ENCODE peak calls at places on chromosomes 16 and 17, in ten cellular contexts. L is Caco-2, O is PC-9, G is cardiac muscle cell, I is A549, E is uterus, M is heart left ventricle, C is OCI-LY7, A is thoracic aorta, R is Peyer's patch. N is an unnamed sample.
A peak's percentile ranks its signal among the peaks of the same experiment; 100 is the strongest.

GRCh38 chr17:27155866-27156265 is 138.0 kb upstream of the WSB1 start:
- DNase-seq in L (no peak), O (no peak), G (no peak), I (no peak), E (no peak), M (no peak), C (no peak), A (no peak), R (peak; percentile 28), N (no peak)

GRCh38 chr17:80220709-80221215 is 535 bp downstream of the SLC26A11 start:
- DNase-seq in L (peak; percentile 34), O (no peak), G (peak; percentile 32), I (peak; percentile 46), E (peak; percentile 40), M (no peak), C (no peak), A (no peak), R (no peak), N (no peak)

GRCh38 chr16:27770271-27771196 is 220.6 kb downstream of the KATNIP start:
- DNase-seq in L (no peak), O (no peak), G (no peak), I (no peak), E (no peak), M (no peak), C (no peak), A (no peak), R (peak; percentile 34), N (no peak)

GRCh38 chr16:24969071-24969470 is 46.1 kb downstream of the ARHGAP17 start:
- DNase-seq in L (no peak), O (no peak), G (no peak), I (no peak), E (no peak), M (no peak), C (no peak), A (no peak), R (no peak), N (no peak)

GRCh38 chr16:1773703-1774455 is 945 bp upstream of the MRPS34 start:
- DNase-seq in L (no peak), O (peak; percentile 66), G (no peak), I (no peak), E (no peak), M (no peak), C (peak; percentile 50), A (no peak), R (no peak), N (no peak)

GRCh38 chr17:61813211-61813610 is 50.1 kb downstream of the BRIP1 start:
- DNase-seq in L (no peak), O (no peak), G (no peak), I (no peak), E (no peak), M (no peak), C (no peak), A (no peak), R (no peak), N (no peak)

GRCh38 chr16:65372171-65372570 is 250.3 kb upstream of the CDH11 start:
- DNase-seq in L (no peak), O (no peak), G (no peak), I (no peak), E (no peak), M (no peak), C (no peak), A (no peak), R (no peak), N (no peak)

GRCh38 chr17:77526728-77527355 is 386.1 kb downstream of the SEC14L1 start:
- DNase-seq in L (no peak), O (no peak), G (no peak), I (no peak), E (no peak), M (no peak), C (no peak), A (no peak), R (no peak), N (no peak)

GRCh38 chr17:32356378-32356743 is 6.4 kb downstream of the ZNF207 start:
- DNase-seq in L (no peak), O (no peak), G (no peak), I (no peak), E (no peak), M (no peak), C (no peak), A (no peak), R (no peak), N (no peak)

GRCh38 chr17:32355649-32356377 is 5.9 kb downstream of the ZNF207 start:
- DNase-seq in L (no peak), O (no peak), G (peak; percentile 29), I (no peak), E (no peak), M (no peak), C (no peak), A (no peak), R (no peak), N (no peak)

GRCh38 chr17:32361270-32361669 is 11.3 kb downstream of the ZNF207 start:
- DNase-seq in L (no peak), O (no peak), G (no peak), I (no peak), E (no peak), M (no peak), C (no peak), A (no peak), R (no peak), N (no peak)

GRCh38 chr17:32356750-32357149 is 6.8 kb downstream of the ZNF207 start:
- DNase-seq in L (no peak), O (peak; percentile 42), G (no peak), I (no peak), E (no peak), M (no peak), C (no peak), A (no peak), R (no peak), N (no peak)

GRCh38 chr17:32357615-32358014 is 7.7 kb downstream of the ZNF207 start:
- DNase-seq in L (no peak), O (no peak), G (no peak), I (no peak), E (no peak), M (no peak), C (no peak), A (no peak), R (no peak), N (no peak)
- H3K4me1 ChIP-seq in L (peaks cover 21% of the 10 kb centered on the region), O (peaks cover 36% of the 10 kb centered on the region), G (peaks cover 16% of the 10 kb centered on the region), I (peaks cover 48% of the 10 kb centered on the region), E (peaks cover 16% of the 10 kb centered on the region), M (peaks cover 7% of the 10 kb centered on the region), C (peaks cover 25% of the 10 kb centered on the region), A (peaks cover 45% of the 10 kb centered on the region), R (peaks cover 21% of the 10 kb centered on the region), N (peaks cover 56% of the 10 kb centered on the region)

DNA sequence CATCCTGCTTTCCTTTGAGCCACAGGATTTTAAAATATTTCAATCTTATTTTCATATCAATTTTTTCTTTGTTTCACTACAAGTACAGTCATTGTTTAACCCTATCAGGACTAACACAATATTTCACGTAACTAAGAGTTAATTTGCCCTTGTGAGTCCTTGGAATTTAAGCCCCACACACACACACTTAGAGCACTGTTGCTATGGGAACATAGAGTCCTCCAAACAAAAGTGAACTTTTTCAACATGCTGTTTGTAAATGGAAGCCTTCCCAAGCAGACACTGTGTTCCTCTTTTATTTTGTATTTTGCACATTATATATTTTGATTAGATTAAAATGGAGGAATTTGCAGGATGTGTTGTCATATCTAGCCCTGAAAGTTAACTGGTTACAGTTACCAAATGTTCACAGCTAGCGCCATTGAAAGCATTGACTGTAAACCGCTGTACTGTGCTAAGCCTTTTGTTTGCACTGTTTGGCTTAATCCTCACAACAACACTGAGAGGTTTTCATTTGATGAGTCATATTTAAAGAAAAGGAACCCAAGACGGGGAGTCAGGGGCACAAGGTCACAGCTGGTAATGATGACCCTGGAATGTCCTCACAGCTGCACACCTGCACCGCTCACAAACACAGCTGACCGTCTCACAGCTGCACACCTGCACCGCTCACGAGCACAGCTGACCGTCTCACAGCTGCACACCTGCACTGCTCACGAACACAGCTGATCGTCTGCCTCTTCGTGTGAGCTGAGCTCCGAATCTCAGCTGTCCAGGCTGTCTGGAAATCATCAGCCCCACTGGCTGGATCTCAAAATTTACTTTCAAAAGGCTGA is 6.3 kb downstream of the HSBP1 start:
- DNase-seq in L (peak; percentile 77), O (no peak), G (peak; percentile 63), I (peak; percentile 34), E (peak; percentile 46), M (peak; percentile 23), C (peak; percentile 14), A (no peak), R (no peak), N (no peak)
- H3K4me1 ChIP-seq in L (peaks cover 15% of the 10 kb centered on the region), O (peaks cover 15% of the 10 kb centered on the region), G (peaks cover 12% of the 10 kb centered on the region), I (peaks cover 33% of the 10 kb centered on the region), E (no peaks in the 10 kb centered on the region), M (peaks cover under 1% of the 10 kb centered on the region), C (peaks cover 2% of the 10 kb centered on the region), A (peaks cover 59% of the 10 kb centered on the region), R (peaks cover under 1% of the 10 kb centered on the region), N (peaks cover 2% of the 10 kb centered on the region)

GRCh38 chr17:59366040-59366757 is 34.7 kb downstream of the YPEL2 start:
- DNase-seq in L (peak; percentile 53), O (peak; percentile 41), G (no peak), I (no peak), E (peak; percentile 28), M (no peak), C (no peak), A (no peak), R (no peak), N (no peak)
- H3K4me1 ChIP-seq in L (peaks cover 39% of the 10 kb centered on the region), O (peaks cover 71% of the 10 kb centered on the region), G (peaks cover 96% of the 10 kb centered on the region), I (peaks cover 44% of the 10 kb centered on the region), E (peaks cover 45% of the 10 kb centered on the region), M (peaks cover 48% of the 10 kb centered on the region), C (peaks cover 58% of the 10 kb centered on the region), A (peaks cover 100% of the 10 kb centered on the region), R (peaks cover 57% of the 10 kb centered on the region), N (peaks cover 85% of the 10 kb centered on the region)

GRCh38 chr17:6048486-6048885 is 21.7 kb upstream of the WSCD1 start:
- DNase-seq in L (no peak), O (no peak), G (no peak), I (no peak), E (no peak), M (no peak), C (no peak), A (no peak), R (no peak), N (no peak)

GRCh38 chr17:6052926-6053325 is 17.3 kb upstream of the WSCD1 start:
- DNase-seq in L (no peak), O (no peak), G (no peak), I (no peak), E (no peak), M (no peak), C (no peak), A (no peak), R (no peak), N (no peak)

GRCh38 chr17:6059406-6059805 is 10.8 kb upstream of the WSCD1 start:
- DNase-seq in L (no peak), O (no peak), G (no peak), I (no peak), E (no peak), M (no peak), C (no peak), A (no peak), R (no peak), N (no peak)

GRCh38 chr17:6056104-6056503 is 14.1 kb upstream of the WSCD1 start:
- DNase-seq in L (no peak), O (no peak), G (no peak), I (no peak), E (no peak), M (no peak), C (no peak), A (no peak), R (no peak), N (no peak)

DNA sequence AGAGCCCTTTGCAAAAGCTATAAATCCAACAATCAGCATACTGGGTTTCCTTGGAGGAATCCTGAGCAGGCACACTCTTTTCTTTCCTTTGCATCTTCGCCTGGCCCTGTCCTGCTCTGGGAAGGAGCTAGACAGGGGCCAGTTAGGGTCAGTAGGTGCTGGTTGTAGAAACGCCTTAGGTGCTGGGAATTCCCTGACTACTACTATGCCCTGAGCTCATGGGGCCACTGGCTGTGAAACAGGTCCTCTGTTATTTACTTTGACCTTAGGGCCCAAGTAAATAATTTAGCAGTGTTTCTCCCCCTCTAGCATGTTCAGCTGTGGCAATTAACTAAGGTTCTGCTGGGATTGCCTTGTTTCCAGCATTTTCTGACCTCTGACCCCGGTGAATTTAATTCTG is 15.8 kb upstream of the WSCD1 start:
- DNase-seq in L (no peak), O (no peak), G (no peak), I (no peak), E (no peak), M (no peak), C (no peak), A (no peak), R (no peak), N (no peak)
- H3K4me1 ChIP-seq in L (no peaks in the 10 kb centered on the region), O (no peaks in the 10 kb centered on the region), G (no peaks in the 10 kb centered on the region), I (no peaks in the 10 kb centered on the region), E (no peaks in the 10 kb centered on the region), M (no peaks in the 10 kb centered on the region), C (no peaks in the 10 kb centered on the region), A (no peaks in the 10 kb centered on the region), R (no peaks in the 10 kb centered on the region), N (no peaks in the 10 kb centered on the region)

N was measured in CD8-positive, alpha-beta T cell.